ENCODE peak calls at places on chromosomes 16 and 17, in ten cellular contexts. W is NB4, E is heart left ventricle, I is IMR-90, B is ovary, A is uterus, U is endothelial cell of umbilical vein, O is stomach, J is H1, K is esophagus squamous epithelium. R is an unnamed sample.
A peak's percentile ranks its signal among the peaks of the same experiment; 100 is the strongest.

GRCh38 chr16:919658-920631 is 50.8 kb downstream of the LMF1 start:
- DNase-seq in E (peak; percentile 64), U (no peak), O (no peak), A (no peak), I (peak; percentile 62), J (no peak), B (no peak), K (no peak), W (no peak), R (no peak)

GRCh38 chr16:60640038-60640437 is 1396.2 kb downstream of the CDH8 start:
- DNase-seq in W (no peak), K (no peak), E (no peak), B (no peak), I (no peak), U (no peak), J (no peak), A (no peak), O (no peak), R (no peak)

GRCh38 chr16:50299508-50300105 is 33.3 kb downstream of the ADCY7 start:
- DNase-seq in K (no peak), E (peak; percentile 58), U (no peak), I (no peak), B (no peak), W (no peak), J (peak; percentile 41), O (no peak), A (peak; percentile 11), R (no peak)

GRCh38 chr16:9092282-9092962 is 978 bp downstream of the HAPSTR1 start:
- DNase-seq in W (peak; percentile 59), B (peak; percentile 44), I (no peak), J (peak; percentile 75), O (peak; percentile 47), U (peak; percentile 31), K (no peak), E (peak; percentile 72), A (peak; percentile 47), R (peak; percentile 72)

GRCh38 chr17:37458805-37459204 is 30.9 kb upstream of the DUSP14 start:
- DNase-seq in W (no peak), U (no peak), K (no peak), A (no peak), O (no peak), J (no peak), B (no peak), E (no peak), I (peak; percentile 84), R (no peak)

GRCh38 chr17:76104896-76105231 is 1.3 kb upstream of the EXOC7 start:
- DNase-seq in W (peak; percentile 42), A (no peak), I (no peak), K (no peak), J (no peak), O (no peak), E (no peak), U (no peak), B (no peak), R (no peak)

GRCh38 chr17:63919311-63919723 is 678 bp upstream of the GH1 start:
- DNase-seq in I (peak; percentile 51), A (peak; percentile 41), E (no peak), U (peak; percentile 68), B (peak; percentile 51), K (no peak), J (peak; percentile 85), W (peak; percentile 76), O (peak; percentile 63), R (no peak)

GRCh38 chr17:20083460-20083859 is 74.3 kb downstream of the SPECC1 start:
- DNase-seq in U (no peak), K (no peak), I (peak; percentile 49), J (no peak), A (no peak), W (no peak), O (no peak), E (no peak), B (no peak), R (no peak)

GRCh38 chr17:13490906-13491502 is 110.7 kb downstream of the HS3ST3A1 start:
- DNase-seq in B (no peak), W (no peak), U (no peak), K (no peak), A (no peak), J (no peak), I (peak; percentile 22), O (no peak), E (no peak), R (no peak)

GRCh38 chr17:80791758-80792284 is 199.8 kb upstream of the CHMP6 start:
- DNase-seq in J (no peak), I (peak; percentile 100), U (peak; percentile 98), A (peak; percentile 79), K (no peak), O (peak; percentile 41), E (no peak), B (peak; percentile 73), W (no peak), R (peak; percentile 27)

GRCh38 chr17:81900181-81900820 is 1.7 kb upstream of the NPB start:
- DNase-seq in A (no peak), O (no peak), J (no peak), E (peak; percentile 53), K (no peak), W (no peak), I (no peak), U (no peak), B (no peak), R (no peak)
- TF ChIP-seq POLR2A in A (no peak), O (no peak), J (no peak), E (no peak), K (no peak), W (no peak), I (no peak), U (no peak), B (no peak), R (no peak)

DNA sequence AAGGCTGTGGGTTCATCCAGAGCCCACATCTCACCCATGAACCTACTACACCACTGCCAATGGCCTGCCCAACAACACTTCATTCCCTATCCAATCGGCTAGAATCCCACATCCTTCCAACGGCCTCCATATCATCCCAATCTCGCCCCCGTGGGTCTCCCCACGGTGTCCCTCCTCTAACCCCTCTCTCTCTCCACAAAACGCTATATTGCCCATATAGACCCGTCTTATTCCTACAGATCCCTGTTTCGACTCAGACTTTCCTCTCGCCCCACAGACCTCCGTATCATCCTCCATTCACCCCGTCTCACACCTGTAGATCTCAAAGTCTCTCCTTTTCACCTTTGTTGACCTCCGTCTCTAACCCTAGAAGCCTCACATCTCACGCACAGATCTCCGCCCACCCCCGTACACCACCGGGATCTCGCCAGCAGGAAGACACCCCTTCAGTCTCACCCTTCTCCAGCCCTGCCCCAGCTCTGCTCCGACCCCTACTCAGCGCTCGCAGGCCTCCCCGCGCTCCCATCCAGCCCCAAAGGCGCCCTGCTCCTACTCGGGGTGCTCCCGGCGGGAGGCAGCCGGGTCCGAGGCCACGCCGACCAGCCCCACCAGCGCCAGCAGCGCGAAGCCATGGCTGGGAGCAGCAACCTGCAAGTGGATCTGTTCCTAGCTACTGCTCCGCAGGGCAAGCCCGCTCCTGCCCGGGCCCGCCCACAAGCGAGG is at the start of gene FDXR:
- DNase-seq in A (no peak), E (no peak), O (no peak), W (no peak), K (no peak), B (no peak), J (no peak), U (no peak), I (peak; percentile 3), R (no peak)
- TF ChIP-seq POLR2A in A (peak; percentile 59), E (peak; percentile 74), O (no peak), W (peak; percentile 46), K (peak; percentile 77), B (peak; percentile 72), J (no peak), U (peak; percentile 91), I (no peak), R (peak; percentile 77)

GRCh38 chr17:1648582-1649115 is 1.0 kb downstream of the RILP start:
- DNase-seq in J (peak; percentile 96), I (peak; percentile 94), E (peak; percentile 98), A (peak; percentile 97), W (peak; percentile 88), K (no peak), B (peak; percentile 92), U (peak; percentile 94), O (peak; percentile 97), R (peak; percentile 97)

GRCh38 chr17:1649116-1649843 is 386 bp downstream of the RILP start:
- DNase-seq in O (peak; percentile 83), U (peak; percentile 87), A (peak; percentile 89), W (peak; percentile 87), K (no peak), E (peak; percentile 92), I (peak; percentile 88), J (peak; percentile 88), B (peak; percentile 87), R (peak; percentile 68)

GRCh38 chr17:1651559-1651844 is 1.8 kb upstream of the RILP start:
- DNase-seq in J (no peak), A (no peak), B (no peak), U (no peak), O (no peak), K (no peak), I (no peak), W (no peak), E (peak; percentile 25), R (no peak)

GRCh38 chr17:1649844-1650409 is at the start of gene RILP:
- DNase-seq in W (peak; percentile 78), K (no peak), U (peak; percentile 61), J (peak; percentile 70), I (no peak), B (peak; percentile 76), E (peak; percentile 90), A (peak; percentile 70), O (peak; percentile 95), R (peak; percentile 50)

DNA sequence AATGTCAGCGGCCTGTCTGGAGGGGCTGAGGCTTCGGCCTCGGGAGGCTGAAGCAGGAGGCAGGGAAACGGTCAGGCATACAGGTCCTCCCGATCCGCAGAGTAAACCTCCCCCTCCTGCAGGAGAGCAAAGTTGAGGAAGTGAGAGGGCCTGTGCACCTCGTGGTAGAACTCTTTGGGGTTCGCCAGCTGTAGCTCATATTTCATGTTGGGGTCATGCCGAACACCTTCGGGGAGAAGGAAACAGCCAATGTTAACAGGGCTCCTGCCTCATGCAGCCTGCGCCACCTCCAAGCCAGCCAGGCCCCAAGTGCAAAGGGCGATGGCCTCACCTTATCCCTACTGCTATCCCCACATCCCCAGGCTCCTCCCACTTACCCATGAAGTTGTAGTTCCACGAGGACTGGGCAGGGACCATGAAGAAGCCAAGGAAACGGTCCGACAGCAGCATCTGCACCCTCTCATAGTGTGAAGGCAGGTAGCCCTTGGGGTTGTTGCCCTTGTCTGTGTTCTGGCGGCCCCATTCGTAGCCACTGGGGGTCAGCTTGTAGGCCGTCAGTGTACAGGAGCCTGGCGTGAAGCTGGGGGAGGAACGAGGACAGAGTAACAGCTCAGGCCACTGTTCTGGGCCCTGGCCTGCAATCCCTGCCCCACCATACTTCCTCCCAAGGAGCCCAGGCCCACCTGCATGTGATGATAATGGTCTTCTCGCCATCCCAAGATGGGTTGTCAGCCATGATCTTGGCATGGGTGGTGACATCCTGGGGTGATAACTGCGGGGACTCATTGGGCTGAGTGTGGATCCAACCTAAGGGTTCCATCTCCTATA is 1.3 kb upstream of the RILP start:
- DNase-seq in K (no peak), J (no peak), B (no peak), I (no peak), A (no peak), W (no peak), U (no peak), O (no peak), E (peak; percentile 46), R (no peak)
- TF ChIP-seq POLR2A in K (no peak), J (no peak), B (no peak), I (no peak), A (no peak), W (no peak), U (no peak), O (no peak), E (no peak), R (peak; percentile 59)

DNA sequence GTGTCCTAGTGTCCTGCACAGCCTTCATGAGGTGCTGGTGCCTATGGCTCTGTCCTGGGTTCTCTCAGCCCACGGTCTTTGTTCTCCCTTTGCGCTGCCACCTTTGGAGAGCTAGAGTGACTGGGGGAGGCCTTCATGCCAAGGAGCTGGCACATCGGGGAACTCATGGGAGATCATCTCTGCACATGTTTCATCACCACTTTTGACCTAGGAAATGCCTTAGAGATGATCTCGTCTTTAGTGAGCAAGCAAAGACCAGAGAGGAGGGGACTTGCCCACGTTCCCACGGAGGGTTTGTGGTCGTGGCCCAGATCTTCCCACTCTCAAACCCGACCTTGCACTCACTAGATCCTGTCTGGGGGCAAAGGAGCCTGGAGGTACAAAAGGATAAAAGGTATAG is 23.5 kb downstream of the TBX4 start:
- DNase-seq in K (no peak), O (no peak), I (peak; percentile 77), E (no peak), J (no peak), W (no peak), A (no peak), U (no peak), B (no peak), R (peak; percentile 19)
- TF ChIP-seq POLR2A in K (no peak), O (no peak), I (no peak), E (no peak), J (no peak), W (no peak), A (no peak), U (no peak), B (no peak), R (no peak)